ENCODE peak calls at places on chromosomes 1 and 21, in five cellular contexts. D is A549, N is HepG2, B is H1, K is GM12878. W is an unnamed sample.
A peak's percentile ranks its signal among the peaks of the same experiment; 100 is the strongest.

GRCh38 chr1:29339176-29339575 is 102.9 kb downstream of the PTPRU start:
- DNase-seq in D (peak; percentile 7), N (no peak), B (no peak), K (no peak), W (no peak)

GRCh38 chr1:225937048-225937968 is 3.7 kb downstream of the LEFTY2 start:
- DNase-seq in D (no peak), N (no peak), B (no peak), K (no peak), W (no peak)

GRCh38 chr1:206646504-206646903 is 11.2 kb downstream of the DYRK3 start:
- DNase-seq in D (no peak), N (no peak), B (no peak), K (no peak), W (no peak)

GRCh38 chr1:220652995-220653394 is 37.2 kb upstream of the C1orf115 start:
- DNase-seq in D (no peak), N (no peak), B (no peak), K (no peak), W (no peak)

GRCh38 chr21:43809853-43810504 is 20.6 kb downstream of the RRP1 start:
- DNase-seq in D (no peak), N (no peak), B (no peak), K (no peak), W (no peak)

GRCh38 chr1:221503268-221503667 is 238.6 kb downstream of the DUSP10 start:
- DNase-seq in D (no peak), N (no peak), B (no peak), K (no peak), W (no peak)

GRCh38 chr1:56034847-56035483 is 544.4 kb downstream of the PLPP3 start:
- DNase-seq in D (no peak), N (no peak), B (no peak), K (no peak), W (no peak)

GRCh38 chr1:18398791-18399551 is 81.8 kb upstream of the KLHDC7A start:
- DNase-seq in D (no peak), N (peak; percentile 5), B (no peak), K (no peak), W (no peak)

GRCh38 chr1:77400781-77401180 is 119.0 kb downstream of the AK5 start:
- DNase-seq in D (no peak), N (no peak), B (no peak), K (no peak), W (no peak)

GRCh38 chr1:26275580-26276431 is 4.1 kb upstream of the SH3BGRL3 start:
- DNase-seq in D (peak; percentile 85), N (peak; percentile 59), B (peak; percentile 92), K (no peak), W (peak; percentile 86)

GRCh38 chr1:4972761-4973320 is 318.4 kb downstream of the AJAP1 start:
- DNase-seq in D (no peak), N (no peak), B (no peak), K (no peak), W (no peak)

GRCh38 chr1:85290826-85291225 is 14.4 kb upstream of the BCL10 start:
- DNase-seq in D (no peak), N (no peak), B (no peak), K (no peak), W (no peak)

GRCh38 chr1:21608813-21609212 is 60.3 kb downstream of the RAP1GAP start:
- DNase-seq in D (no peak), N (no peak), B (no peak), K (no peak), W (peak; percentile 86)

GRCh38 chr1:39570477-39571177 is 6.0 kb downstream of the PABPC4 start:
- DNase-seq in D (no peak), N (no peak), B (no peak), K (no peak), W (no peak)

GRCh38 chr1:78334952-78335351 is 155.8 kb upstream of the PTGFR start:
- DNase-seq in D (no peak), N (no peak), B (no peak), K (no peak), W (no peak)

GRCh38 chr1:180494370-180494769 is 8.0 kb downstream of the ACBD6 start:
- DNase-seq in D (no peak), N (no peak), B (no peak), K (no peak), W (no peak)

GRCh38 chr1:9203623-9204022 is 31.0 kb upstream of the H6PD start:
- DNase-seq in D (no peak), N (no peak), B (no peak), K (no peak), W (no peak)

GRCh38 chr1:33350611-33351280 is 29.8 kb upstream of the A3GALT2 start:
- DNase-seq in D (no peak), N (no peak), B (no peak), K (no peak), W (no peak)

GRCh38 chr1:119275145-119275929 is 93.2 kb upstream of the HAO2 start:
- DNase-seq in D (peak; percentile 55), N (peak; percentile 45), B (peak; percentile 59), K (no peak), W (peak; percentile 68)

GRCh38 chr21:23811802-23812201 is 1795.5 kb downstream of the MRPL39 start:
- DNase-seq in D (no peak), N (no peak), B (no peak), K (no peak), W (no peak)

GRCh38 chr1:6517435-6517851 is 26.0 kb upstream of the PLEKHG5 start:
- DNase-seq in D (no peak), N (no peak), B (no peak), K (no peak), W (peak; percentile 75)

GRCh38 chr1:6512908-6513280 is 21.4 kb upstream of the PLEKHG5 start:
- DNase-seq in D (no peak), N (no peak), B (no peak), K (no peak), W (no peak)

GRCh38 chr1:6513296-6513928 is 21.9 kb upstream of the PLEKHG5 start:
- DNase-seq in D (no peak), N (no peak), B (no peak), K (no peak), W (no peak)

GRCh38 chr1:6512245-6512907 is 20.9 kb upstream of the PLEKHG5 start:
- DNase-seq in D (no peak), N (peak; percentile 39), B (no peak), K (no peak), W (no peak)

GRCh38 chr1:6515771-6516170 is 24.3 kb upstream of the PLEKHG5 start:
- DNase-seq in D (no peak), N (no peak), B (no peak), K (no peak), W (no peak)
- H3K27ac ChIP-seq in D (no peak overlapping the region), N (no peak overlapping the region), B (no peak overlapping the region), K (no peak overlapping the region), W (no peak overlapping the region)

GRCh38 chr1:93172778-93173177 is 7.4 kb downstream of the TMED5 start:
- DNase-seq in D (no peak), N (peak; percentile 63), B (no peak), K (no peak), W (no peak)
- TF ChIP-seq HDAC2 in D (no peak), N (no peak), B (no peak), K (no peak), W (no peak)

GRCh38 chr1:201898992-201899391 is 10.3 kb downstream of the SHISA4 start:
- DNase-seq in D (no peak), N (no peak), B (no peak), K (no peak), W (no peak)

GRCh38 chr1:201900476-201900875 is 11.8 kb downstream of the SHISA4 start:
- DNase-seq in D (no peak), N (no peak), B (no peak), K (no peak), W (no peak)

GRCh38 chr1:201898240-201898894 is 9.7 kb downstream of the SHISA4 start:
- DNase-seq in D (no peak), N (no peak), B (no peak), K (no peak), W (no peak)

GRCh38 chr1:201902198-201902597 is 13.5 kb downstream of the SHISA4 start:
- DNase-seq in D (no peak), N (no peak), B (no peak), K (no peak), W (peak; percentile 40)

DNA sequence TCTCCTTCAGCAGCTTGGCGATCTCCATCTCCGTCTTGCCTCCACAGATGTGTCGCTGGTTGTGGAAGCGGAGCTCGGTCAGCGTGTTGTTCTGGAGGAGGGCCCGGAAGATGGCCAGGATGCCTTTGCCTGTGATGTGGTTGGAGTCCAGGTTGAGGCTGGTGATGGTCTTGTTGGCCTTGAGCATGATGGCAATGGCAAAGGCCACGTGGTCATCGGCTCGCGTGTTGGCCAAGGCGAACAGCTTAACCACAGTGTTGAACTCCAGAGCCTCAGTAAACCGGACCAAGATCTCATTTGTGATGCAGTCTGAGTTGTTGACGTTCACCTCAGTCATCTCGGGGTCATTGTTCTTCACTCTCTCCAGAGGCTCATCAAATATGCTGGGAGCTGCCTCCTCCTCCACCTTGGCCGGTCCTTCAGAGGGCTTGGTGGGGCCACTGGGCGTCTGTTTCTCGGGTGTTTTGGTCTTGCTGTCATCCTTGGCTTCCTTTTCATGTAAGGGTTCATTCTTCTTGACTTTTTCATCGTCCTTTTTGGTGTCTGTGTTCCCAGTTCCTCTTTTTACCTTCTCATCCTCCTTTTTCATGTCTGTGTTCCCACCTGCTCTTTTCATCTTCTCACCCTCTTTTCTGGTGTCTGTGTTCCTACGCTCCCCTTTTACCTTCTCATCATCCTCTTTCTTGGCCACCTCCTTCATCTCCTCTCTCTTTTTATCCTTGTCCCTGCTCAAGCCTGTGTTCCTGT is 11.2 kb downstream of the SHISA4 start:
- DNase-seq in D (no peak), N (no peak), B (no peak), K (no peak), W (no peak)
- H3K4me1 ChIP-seq in D (peaks cover 3% of the 10 kb centered on the region), N (no peaks in the 10 kb centered on the region), B (peaks cover 6% of the 10 kb centered on the region), K (no peaks in the 10 kb centered on the region), W (peaks cover 8% of the 10 kb centered on the region)

GRCh38 chr1:2229032-2229920 is 1.2 kb downstream of the SKI start:
- DNase-seq in D (peak; percentile 68), N (no peak), B (peak; percentile 64), K (no peak), W (no peak)

GRCh38 chr1:2230781-2231666 is 2.9 kb downstream of the SKI start:
- DNase-seq in D (no peak), N (no peak), B (peak; percentile 53), K (no peak), W (peak; percentile 53)

GRCh38 chr1:2231667-2232254 is 3.6 kb downstream of the SKI start:
- DNase-seq in D (peak; percentile 35), N (peak; percentile 78), B (peak; percentile 79), K (no peak), W (peak; percentile 81)

GRCh38 chr1:2228684-2229031 is 539 bp downstream of the SKI start:
- DNase-seq in D (peak; percentile 23), N (no peak), B (no peak), K (no peak), W (peak; percentile 41)

DNA sequence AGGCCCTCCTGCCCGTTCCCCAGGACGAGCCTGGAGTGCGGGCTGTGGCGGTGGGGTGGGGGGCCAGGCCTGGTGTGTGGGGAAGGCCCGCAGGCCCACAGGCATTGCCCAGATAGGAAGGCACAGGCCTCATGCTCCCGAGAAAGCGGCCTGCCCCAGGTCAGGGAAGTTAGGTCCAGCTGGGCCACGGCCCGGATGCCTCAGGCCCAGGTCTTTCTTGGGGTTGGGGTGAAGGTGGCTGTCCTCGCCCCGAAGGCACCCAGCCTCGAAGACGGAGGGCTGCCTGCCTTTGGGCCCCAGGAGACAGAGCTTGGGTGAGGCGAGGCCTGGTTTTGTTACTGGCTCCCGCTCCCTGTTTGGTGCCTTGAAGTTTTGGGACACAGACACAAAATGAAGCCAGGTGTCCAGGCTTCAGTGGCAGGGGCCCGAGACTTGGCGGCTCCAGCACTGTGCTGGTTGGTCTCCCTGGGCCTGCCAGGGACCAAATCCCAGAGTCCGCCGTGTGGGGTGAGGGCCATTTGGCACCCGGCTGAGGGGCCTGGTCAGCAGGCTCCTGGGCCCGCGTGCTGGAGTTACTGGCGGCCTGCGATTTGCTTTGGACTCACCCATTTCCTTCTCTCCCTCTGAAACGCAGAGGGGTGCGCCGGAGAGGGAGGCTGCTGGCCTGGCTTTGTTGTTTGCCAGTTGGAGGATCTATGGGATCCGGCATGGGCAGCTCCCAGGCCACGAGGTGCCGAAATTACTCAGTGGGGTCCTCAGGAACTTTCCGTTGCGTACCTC is 2.0 kb downstream of the SKI start:
- DNase-seq in D (peak; percentile 43), N (no peak), B (peak; percentile 57), K (no peak), W (no peak)
- H3K27ac ChIP-seq in D (peak overlapping the region; percentile 83), N (peak overlapping the region; percentile 81), B (no peak overlapping the region), K (no peak overlapping the region), W (peak overlapping the region; percentile 58)